ENCODE peak calls at places on chromosomes 12 and 14, in five cellular contexts. B, M, O, G and E are unnamed samples.

GRCh38 chr14:72523397-72524157 is 370.3 kb downstream of the DPF3 start:
- DNase-seq in B (no peak), M (no peak), O (no peak), G (no peak), E (no peak)

GRCh38 chr12:46108721-46109120 is 118.3 kb upstream of the SCAF11 start:
- DNase-seq in B (no peak), M (no peak), O (no peak), G (no peak), E (no peak)

GRCh38 chr12:8912910-8913309 is 1.4 kb upstream of the PHC1 start:
- DNase-seq in B (no peak), M (peak; percentile 81), O (peak; percentile 9), G (no peak), E (peak; percentile 91)

GRCh38 chr14:22427771-22428228 is 161.2 kb downstream of the DAD1 start:
- DNase-seq in B (no peak), M (peak; percentile 15), O (no peak), G (no peak), E (peak; percentile 41)

GRCh38 chr12:105980048-105980447 is 158.7 kb downstream of the NUAK1 start:
- DNase-seq in B (no peak), M (no peak), O (no peak), G (no peak), E (no peak)

GRCh38 chr12:59453461-59453860 is 142.4 kb upstream of the SLC16A7 start:
- DNase-seq in B (no peak), M (no peak), O (no peak), G (no peak), E (no peak)

GRCh38 chr12:125148316-125148715 is 83.1 kb downstream of the AACS start:
- DNase-seq in B (no peak), M (no peak), O (no peak), G (no peak), E (peak; percentile 55)

GRCh38 chr12:90953956-90954421 is 987 bp downstream of the CCER1 start:
- DNase-seq in B (no peak), M (peak; percentile 91), O (no peak), G (no peak), E (peak; percentile 22)

GRCh38 chr12:122867701-122868461 is 28.0 kb downstream of the VPS37B start:
- DNase-seq in B (no peak), M (peak; percentile 84), O (no peak), G (no peak), E (peak; percentile 18)

GRCh38 chr14:105682956-105683570 is 156.7 kb downstream of the TMEM121 start:
- DNase-seq in B (no peak), M (no peak), O (no peak), G (no peak), E (no peak)

GRCh38 chr12:23895792-23896218 is 53.7 kb downstream of the SOX5 start:
- DNase-seq in B (no peak), M (peak; percentile 74), O (no peak), G (no peak), E (no peak)

GRCh38 chr12:69240625-69240984 is 1.2 kb downstream of the CPSF6 start:
- DNase-seq in B (no peak), M (peak; percentile 49), O (peak; percentile 24), G (no peak), E (peak; percentile 21)

GRCh38 chr14:90580381-90581335 is 183.8 kb downstream of the CALM1 start:
- DNase-seq in B (no peak), M (no peak), O (no peak), G (no peak), E (no peak)

GRCh38 chr14:100891051-100891450 is 12.5 kb downstream of the RTL1 start:
- DNase-seq in B (no peak), M (no peak), O (no peak), G (no peak), E (no peak)

GRCh38 chr12:95073698-95074520 is 491 bp upstream of the NR2C1 start:
- DNase-seq in B (no peak), M (no peak), O (no peak), G (no peak), E (no peak)

GRCh38 chr12:29644536-29645162 is 139.1 kb downstream of the TMTC1 start:
- DNase-seq in B (no peak), M (no peak), O (no peak), G (no peak), E (no peak)

GRCh38 chr12:82758743-82759142 is 72.0 kb downstream of the TMTC2 start:
- DNase-seq in B (no peak), M (no peak), O (no peak), G (no peak), E (no peak)

GRCh38 chr12:93145086-93145485 is 216.0 kb upstream of the EEA1 start:
- DNase-seq in B (no peak), M (no peak), O (no peak), G (no peak), E (peak; percentile 94)

GRCh38 chr12:10182662-10183061 is 3.8 kb downstream of the TMEM52B start:
- DNase-seq in B (no peak), M (no peak), O (no peak), G (no peak), E (peak; percentile 38)

GRCh38 chr12:26744697-26745440 is 88.1 kb downstream of the ITPR2 start:
- DNase-seq in B (no peak), M (no peak), O (no peak), G (no peak), E (peak; percentile 74)

GRCh38 chr12:25301798-25302197 is 51.1 kb upstream of the KRAS start:
- DNase-seq in B (no peak), M (no peak), O (no peak), G (no peak), E (peak; percentile 80)

GRCh38 chr14:64410084-64410774 is 22.1 kb downstream of the MTHFD1 start:
- DNase-seq in B (no peak), M (peak; percentile 55), O (no peak), G (no peak), E (peak; percentile 92)

GRCh38 chr12:32437095-32437515 is 37.7 kb downstream of the FGD4 start:
- DNase-seq in B (no peak), M (no peak), O (no peak), G (no peak), E (peak; percentile 94)

DNA sequence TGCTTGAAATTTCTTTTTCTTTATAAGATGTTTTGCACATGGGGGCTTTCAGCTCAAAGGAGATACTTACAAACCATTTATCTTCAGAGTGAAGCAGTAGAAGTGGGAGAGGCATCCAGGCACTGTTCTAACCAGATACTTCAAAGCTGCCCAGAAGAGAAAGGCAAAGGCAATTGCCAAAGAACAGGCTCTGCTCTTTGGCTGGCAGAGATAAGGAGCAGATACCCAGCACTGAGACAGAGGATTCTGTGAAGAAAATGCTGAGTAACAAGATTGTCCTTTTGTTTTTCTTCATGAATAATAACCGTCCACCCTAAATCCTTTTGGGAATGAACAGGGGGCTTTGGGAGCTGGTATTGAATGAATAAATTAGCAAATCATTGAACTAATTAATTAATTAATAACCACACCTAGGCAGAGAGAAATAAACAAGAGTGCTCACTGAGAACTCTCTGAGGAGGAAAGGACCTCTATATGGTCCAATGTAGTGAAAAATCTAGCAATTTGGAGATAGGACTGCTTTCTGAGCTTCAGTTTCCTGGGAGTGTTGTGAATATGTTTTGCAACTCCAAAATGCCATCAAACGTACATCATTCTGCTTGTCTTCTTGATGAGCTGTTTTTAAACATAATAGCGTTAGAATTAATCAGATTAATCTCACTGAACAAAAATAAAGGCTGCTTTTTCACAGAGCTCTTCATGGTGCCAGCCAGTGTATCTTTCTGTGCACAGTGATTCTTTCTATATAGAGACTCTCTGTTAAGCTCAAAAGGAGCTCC is 192.8 kb upstream of the AMIGO2 start:
- DNase-seq in B (no peak), M (no peak), O (no peak), G (no peak), E (no peak)
- H3K27ac ChIP-seq in B (no peak overlapping the region), M (no peak overlapping the region), O (no peak overlapping the region), G (no peak overlapping the region), E (peak overlapping the region; percentile 26)

DNA sequence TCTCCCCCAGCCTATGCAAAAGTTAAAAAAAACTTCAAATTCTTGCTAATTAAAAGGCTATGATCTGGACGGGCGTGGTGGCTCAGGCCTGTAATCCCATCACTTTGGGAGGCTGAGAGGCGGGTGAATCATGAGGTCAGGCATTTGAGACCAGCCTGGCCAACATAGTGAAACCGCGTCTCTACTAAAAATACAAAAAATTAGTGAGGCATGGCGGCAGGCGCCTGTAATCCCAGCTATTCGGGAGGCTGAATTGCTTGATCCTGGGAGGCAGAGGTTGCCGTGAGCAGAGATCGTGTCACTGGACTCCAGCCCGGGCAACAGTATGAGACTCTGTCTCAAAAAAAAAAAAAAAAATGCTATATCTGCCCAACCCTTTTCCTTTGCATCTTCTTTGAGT is 925.4 kb downstream of the GALC start:
- DNase-seq in B (no peak), M (no peak), O (no peak), G (no peak), E (peak; percentile 16)
- H3K27ac ChIP-seq in B (no peak overlapping the region), M (no peak overlapping the region), O (no peak overlapping the region), G (no peak overlapping the region), E (no peak overlapping the region)

DNA sequence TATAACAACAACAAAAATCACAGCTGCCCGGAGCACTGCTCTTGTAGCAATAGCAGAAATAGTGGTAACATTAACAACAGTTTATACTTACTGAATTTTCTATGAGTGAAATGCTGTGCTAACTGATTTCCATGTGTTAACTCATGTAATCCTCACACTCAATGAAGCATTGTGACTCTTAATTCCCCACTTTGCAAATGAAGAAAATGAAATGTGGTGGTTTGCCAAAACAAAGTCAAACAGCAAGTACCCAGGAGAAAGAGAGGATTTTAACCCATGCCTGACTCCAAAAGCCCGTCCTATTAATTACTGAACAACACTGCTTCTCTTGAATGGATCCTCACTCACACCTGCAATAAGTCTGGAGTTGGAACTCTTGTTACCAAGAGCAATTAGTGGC is 123.5 kb downstream of the MED13L start:
- DNase-seq in B (no peak), M (peak; percentile 31), O (no peak), G (no peak), E (no peak)
- H3K27ac ChIP-seq in B (no peak overlapping the region), M (peak overlapping the region; percentile 53), O (no peak overlapping the region), G (no peak overlapping the region), E (no peak overlapping the region)

DNA sequence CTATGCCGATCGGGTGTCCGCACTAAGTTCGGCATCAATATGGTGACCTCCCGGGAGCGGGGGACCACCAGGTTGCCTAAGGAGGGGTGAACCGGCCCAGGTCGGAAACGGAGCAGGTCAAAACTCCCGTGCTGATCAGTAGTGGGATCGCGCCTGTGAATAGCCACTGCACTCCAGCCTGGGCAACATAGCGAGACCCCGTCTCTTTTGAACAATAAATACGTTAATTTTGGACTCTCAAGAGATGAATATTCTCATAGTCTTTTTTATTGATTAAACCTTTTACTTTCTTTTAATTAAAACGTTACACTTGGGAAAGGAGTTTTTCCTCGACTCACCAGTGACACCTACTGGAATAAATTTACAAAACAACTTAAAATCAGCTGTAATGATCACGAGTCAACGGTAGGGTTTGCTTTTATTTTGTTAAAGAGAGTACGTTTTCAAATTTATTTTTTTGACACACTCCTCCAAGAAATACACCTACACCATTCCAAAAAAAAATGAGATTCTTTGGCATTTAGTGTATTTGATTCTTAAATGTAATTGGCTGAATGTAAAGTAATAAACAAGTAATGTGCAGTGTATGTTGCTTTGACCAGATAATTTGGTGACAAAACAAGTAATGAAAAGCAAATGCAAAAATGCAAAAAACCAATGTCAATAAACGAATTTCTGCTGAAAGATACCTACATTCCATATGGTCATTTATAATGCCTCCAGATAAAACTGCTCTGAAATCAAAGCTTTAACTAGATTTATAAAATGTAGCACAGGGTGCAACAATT is 687 bp upstream of the RPS29 start:
- DNase-seq in B (no peak), M (peak; percentile 79), O (peak; percentile 28), G (no peak), E (peak; percentile 96)
- H3K27ac ChIP-seq in B (peak overlapping the region; percentile 85), M (no peak overlapping the region), O (peak overlapping the region; percentile 98), G (peak overlapping the region; percentile 94), E (no peak overlapping the region)

DNA sequence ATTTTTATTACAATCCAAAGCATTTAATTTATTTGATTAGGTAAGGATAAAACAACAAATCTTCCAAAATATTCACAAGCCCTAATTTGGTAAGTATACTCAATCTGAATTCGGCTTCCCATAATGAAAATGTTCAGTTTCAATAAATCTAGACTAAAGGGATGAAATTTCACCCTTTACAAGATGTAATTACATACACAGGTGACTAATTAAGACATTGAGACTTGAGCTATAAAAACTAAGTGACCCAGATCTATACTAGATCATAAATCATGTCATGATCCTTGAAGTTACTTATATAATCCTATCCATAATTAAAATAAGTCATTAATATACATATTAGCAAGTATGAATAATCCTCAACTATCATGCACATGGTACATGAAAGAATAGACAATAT is 36.6 kb downstream of the LRP6 start:
- DNase-seq in B (no peak), M (no peak), O (no peak), G (no peak), E (no peak)
- H3K27ac ChIP-seq in B (no peak overlapping the region), M (no peak overlapping the region), O (no peak overlapping the region), G (no peak overlapping the region), E (no peak overlapping the region)